ENCODE peak calls at places on chromosomes 12 and 14, in five cellular contexts. J is H1, K is IMR-90, N is H9, W is neuronal stem cell. B is an unnamed sample.

GRCh38 chr12:49050507-49051372 is 9.9 kb downstream of the KMT2D start:
- DNase-seq in J (no peak), K (no peak), N (no peak), W (no peak), B (no peak)

GRCh38 chr12:8637244-8637643 is 24.6 kb upstream of the AICDA start:
- DNase-seq in J (no peak), K (no peak), N (no peak), W (no peak), B (no peak)

GRCh38 chr12:54159140-54159539 is 29.6 kb downstream of the SMUG1 start:
- DNase-seq in J (peak), K (no peak), N (peak), W (no peak), B (peak)

GRCh38 chr14:104926619-104927431 is 2.1 kb downstream of the PLD4 start:
- DNase-seq in J (no peak), K (no peak), N (no peak), W (no peak), B (no peak)

GRCh38 chr14:55752580-55753365 is 172.8 kb downstream of the KTN1 start:
- DNase-seq in J (no peak), K (peak), N (peak), W (no peak), B (peak)

GRCh38 chr12:125518074-125518473 is 452.8 kb downstream of the AACS start:
- DNase-seq in J (peak), K (no peak), N (peak), W (no peak), B (peak)

GRCh38 chr14:35365130-35366047 is 39.2 kb downstream of the NFKBIA start:
- DNase-seq in J (no peak), K (peak), N (no peak), W (no peak), B (peak)

GRCh38 chr14:83777516-83777915 is 1752.4 kb upstream of the FLRT2 start:
- DNase-seq in J (no peak), K (peak), N (no peak), W (no peak), B (no peak)

GRCh38 chr12:48247181-48247966 is 44.3 kb upstream of the OR10AD1 start:
- DNase-seq in J (no peak), K (no peak), N (no peak), W (no peak), B (no peak)

GRCh38 chr14:94601961-94602391 is 10.2 kb upstream of the SERPINA3 start:
- DNase-seq in J (no peak), K (peak), N (peak), W (no peak), B (peak)

GRCh38 chr14:99327458-99328250 is 55.7 kb upstream of the BCL11B start:
- DNase-seq in J (peak), K (no peak), N (peak), W (no peak), B (peak)

GRCh38 chr12:101941306-101942000 is 64.1 kb downstream of the DRAM1 start:
- DNase-seq in J (no peak), K (no peak), N (no peak), W (no peak), B (peak)

GRCh38 chr12:75481774-75482173 is 1.2 kb downstream of the GLIPR1 start:
- DNase-seq in J (no peak), K (peak), N (no peak), W (no peak), B (no peak)
- H3K18ac ChIP-seq in J (no peak), K (peak), N (no peak), W (no peak), B (peak)

DNA sequence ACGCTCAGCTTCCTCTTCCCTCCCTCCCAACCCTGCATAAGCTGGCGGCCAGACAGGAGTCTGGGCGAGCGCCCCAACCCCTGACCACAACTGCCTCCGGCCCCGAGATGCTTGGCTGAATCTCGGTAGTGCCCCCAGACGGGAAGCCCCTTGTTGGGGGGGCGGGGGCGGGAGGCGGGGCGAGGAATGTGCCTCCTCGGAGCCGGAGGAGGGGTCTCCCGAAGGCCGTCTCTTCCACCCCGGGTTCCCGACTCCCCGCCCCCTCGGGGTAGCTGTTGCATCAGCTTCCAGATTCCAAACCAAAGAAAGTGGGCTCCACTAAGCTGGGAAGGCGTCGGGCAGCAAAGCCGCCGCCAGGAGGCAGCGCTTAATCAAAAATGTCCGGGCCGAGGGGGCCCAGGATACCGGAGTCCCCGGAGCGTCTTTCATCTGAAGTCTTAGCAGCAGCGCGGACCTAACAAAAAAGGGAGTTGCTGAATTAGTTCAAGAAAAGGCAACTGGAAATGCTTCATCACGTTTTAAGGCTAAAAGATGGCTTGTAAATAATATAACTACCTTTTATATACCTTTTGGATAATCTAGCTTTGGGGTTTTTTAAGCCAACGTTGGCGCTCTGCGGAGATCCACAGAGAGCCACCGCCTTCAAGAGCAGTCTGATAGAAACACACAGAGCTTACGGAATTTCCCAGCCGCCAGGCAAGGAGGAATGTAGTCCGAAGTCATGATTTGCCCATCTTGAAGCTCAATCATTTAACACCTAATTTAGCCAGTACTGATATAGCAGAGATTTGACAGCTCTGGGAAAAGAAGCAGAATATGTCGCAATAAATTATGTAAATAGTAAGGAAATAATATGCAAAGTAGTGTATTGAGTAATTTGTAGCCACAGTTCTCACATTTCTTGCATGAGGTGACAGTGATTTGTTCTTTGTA is 6.8 kb upstream of the MRPL52 start:
- DNase-seq in J (peak), K (peak), N (peak), W (peak), B (peak)
- H3K27ac ChIP-seq in J (peak), K (peak), N (peak), W (no peak), B (peak)

GRCh38 chr12:50642755-50643154 is 121.1 kb upstream of the ATF1 start:
- DNase-seq in J (no peak), K (no peak), N (no peak), W (no peak), B (no peak)
- H3K4me2 ChIP-seq in J (no peak), K (no peak), N (no peak), W (no peak), B (no peak)

GRCh38 chr12:33267641-33268040 is 172.0 kb downstream of the SYT10 start:
- DNase-seq in J (no peak), K (no peak), N (no peak), W (no peak), B (peak)

GRCh38 chr12:33265900-33266299 is 173.7 kb downstream of the SYT10 start:
- DNase-seq in J (no peak), K (no peak), N (no peak), W (no peak), B (no peak)

DNA sequence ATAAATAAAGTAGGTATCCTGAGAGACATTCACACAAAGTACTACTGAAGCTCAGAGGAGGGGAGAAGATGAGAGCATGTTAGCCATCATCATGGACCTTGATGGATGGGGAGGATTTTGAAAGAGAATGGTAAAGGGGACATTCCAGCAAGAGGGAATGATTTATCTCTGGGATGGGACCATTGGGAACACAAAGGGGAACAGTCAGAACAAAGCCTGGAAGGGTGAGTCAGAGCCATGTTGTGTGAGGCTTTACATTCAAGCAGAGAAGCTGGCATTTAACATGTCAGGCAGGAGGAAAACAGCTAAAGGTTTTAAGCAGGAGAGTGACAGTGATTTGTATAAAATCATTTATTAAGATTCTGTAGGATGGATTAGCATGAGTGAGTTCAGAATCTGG is 174.6 kb downstream of the SYT10 start:
- DNase-seq in J (no peak), K (no peak), N (no peak), W (peak), B (no peak)
- H3K18ac ChIP-seq in J (no peak), K (no peak), N (no peak), W (no peak), B (no peak)

GRCh38 chr12:13144266-13144828 is 40.9 kb upstream of the GSG1 start:
- DNase-seq in J (no peak), K (no peak), N (no peak), W (no peak), B (no peak)

GRCh38 chr12:13142747-13143146 is 39.3 kb upstream of the GSG1 start:
- DNase-seq in J (no peak), K (no peak), N (no peak), W (no peak), B (no peak)

GRCh38 chr12:13146539-13146938 is 43.1 kb upstream of the GSG1 start:
- DNase-seq in J (no peak), K (no peak), N (no peak), W (no peak), B (no peak)

DNA sequence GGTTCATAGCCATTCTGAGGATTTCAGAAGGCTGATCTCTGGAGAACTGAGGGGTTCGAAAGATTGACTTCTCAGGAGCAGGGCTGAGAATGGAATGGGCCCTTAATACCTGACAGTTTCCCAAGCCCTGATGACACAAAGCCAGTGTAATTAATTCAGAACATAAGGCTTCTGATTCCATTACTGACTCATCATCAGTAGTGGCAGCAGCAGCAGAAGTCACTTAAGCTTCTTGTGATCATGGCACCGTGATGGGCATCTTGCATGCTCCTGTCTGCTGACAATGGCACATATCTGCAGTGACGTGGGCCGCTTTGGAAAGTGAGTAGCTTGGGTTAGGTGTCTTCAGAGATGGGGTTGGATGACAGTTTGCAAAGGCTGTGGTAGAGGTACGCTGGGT is 38.2 kb upstream of the GSG1 start:
- DNase-seq in J (no peak), K (no peak), N (no peak), W (no peak), B (no peak)
- H3K27ac ChIP-seq in J (no peak), K (no peak), N (no peak), W (no peak), B (no peak)

DNA sequence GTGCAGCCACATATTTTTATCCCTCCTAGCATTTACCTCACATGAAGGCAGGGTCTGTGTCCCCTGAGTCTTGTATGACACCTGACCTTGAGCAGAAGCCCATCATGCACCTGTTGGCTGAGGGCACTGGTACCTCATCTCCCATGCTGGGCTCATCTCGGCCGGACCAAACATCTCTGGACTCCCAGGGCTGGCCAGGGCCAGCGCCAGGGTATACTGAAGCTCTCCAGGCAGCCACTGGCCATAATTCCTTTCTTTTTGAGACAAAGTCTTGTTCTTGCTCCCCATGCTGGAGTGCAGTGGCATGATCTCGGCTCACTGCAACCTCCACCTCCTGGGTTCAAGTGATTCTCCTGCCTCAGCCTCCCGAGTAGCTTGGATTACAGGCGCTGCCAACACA is 22.0 kb downstream of the HVCN1 start:
- DNase-seq in J (no peak), K (no peak), N (no peak), W (no peak), B (no peak)
- H3K4me2 ChIP-seq in J (no peak), K (no peak), N (no peak), W (no peak), B (no peak)

DNA sequence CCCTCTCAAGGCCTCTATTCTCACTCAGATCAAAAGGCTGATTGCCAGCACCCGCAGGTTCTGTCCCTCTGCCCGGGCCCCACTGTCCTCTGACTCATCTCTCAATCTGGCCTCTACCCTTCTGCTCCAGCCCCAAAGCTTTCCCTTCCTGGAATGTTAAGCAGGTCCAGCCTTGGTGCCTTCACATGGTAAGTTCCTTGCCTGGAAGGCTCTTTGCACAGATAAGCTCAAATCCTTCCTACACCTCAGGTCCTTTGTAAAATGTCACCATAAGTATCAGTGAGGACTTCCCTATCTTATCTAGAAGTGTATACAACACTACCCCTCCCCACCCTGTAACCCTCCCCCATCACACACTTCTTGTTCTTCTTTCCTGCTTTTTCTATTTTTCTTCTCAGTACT is 22.2 kb downstream of the LPCAT3 start:
- DNase-seq in J (no peak), K (peak), N (no peak), W (no peak), B (peak)
- H3K18ac ChIP-seq in J (no peak), K (no peak), N (no peak), W (no peak), B (no peak)

GRCh38 chr12:50239355-50239891 is 43.9 kb downstream of the LIMA1 start:
- DNase-seq in J (no peak), K (no peak), N (no peak), W (no peak), B (no peak)

GRCh38 chr12:50240096-50240791 is 43.1 kb downstream of the LIMA1 start:
- DNase-seq in J (no peak), K (no peak), N (no peak), W (no peak), B (peak)

GRCh38 chr12:50240792-50241114 is 42.6 kb downstream of the LIMA1 start:
- DNase-seq in J (no peak), K (no peak), N (no peak), W (no peak), B (no peak)

GRCh38 chr12:50242751-50243191 is 40.5 kb downstream of the LIMA1 start:
- DNase-seq in J (no peak), K (peak), N (no peak), W (no peak), B (no peak)

GRCh38 chr12:50241178-50241577 is 42.1 kb downstream of the LIMA1 start:
- DNase-seq in J (no peak), K (peak), N (no peak), W (no peak), B (no peak)
- H3K27ac ChIP-seq in J (no peak), K (peak), N (no peak), W (no peak), B (no peak)

GRCh38 chr12:27237790-27238771 is 6.0 kb upstream of the STK38L start:
- DNase-seq in J (no peak), K (peak), N (no peak), W (no peak), B (peak)
- H3K4me2 ChIP-seq in J (no peak), K (peak), N (no peak), W (no peak), B (no peak)